ENCODE peak calls at places on chromosomes 5 and 9, in eight cellular contexts. One of them, this sample, is unnamed.

GRCh38 chr9:72207278-72207677 is 58.0 kb downstream of the GDA start:
- DNase-seq in IMR-90: no peak
- DNase-seq in Peyer's patch: no peak
- DNase-seq in A549: no peak
- DNase-seq in OCI-LY7: no peak
- DNase-seq in brain microvascular endothelial cell: no peak
- DNase-seq in spleen: no peak
- DNase-seq in pancreas: no peak
- DNase-seq in this sample: no peak

GRCh38 chr9:79955300-79955699 is 383.5 kb downstream of the TLE4 start:
- DNase-seq in IMR-90: no peak
- DNase-seq in Peyer's patch: no peak
- DNase-seq in A549: no peak
- DNase-seq in OCI-LY7: peak
- DNase-seq in brain microvascular endothelial cell: no peak
- DNase-seq in spleen: no peak
- DNase-seq in pancreas: no peak
- DNase-seq in this sample: no peak

GRCh38 chr9:134889386-134890214 is 9.0 kb downstream of the FCN2 start:
- DNase-seq in IMR-90: no peak
- DNase-seq in Peyer's patch: no peak
- DNase-seq in A549: no peak
- DNase-seq in OCI-LY7: peak
- DNase-seq in brain microvascular endothelial cell: no peak
- DNase-seq in spleen: no peak
- DNase-seq in pancreas: no peak
- DNase-seq in this sample: no peak

GRCh38 chr9:106632621-106633020 is 230.3 kb upstream of the ZNF462 start:
- DNase-seq in IMR-90: no peak
- DNase-seq in Peyer's patch: no peak
- DNase-seq in A549: no peak
- DNase-seq in OCI-LY7: no peak
- DNase-seq in brain microvascular endothelial cell: no peak
- DNase-seq in spleen: no peak
- DNase-seq in pancreas: no peak
- DNase-seq in this sample: no peak

GRCh38 chr5:32462618-32463017 is 18.1 kb upstream of the ZFR start:
- DNase-seq in IMR-90: peak
- DNase-seq in Peyer's patch: no peak
- DNase-seq in A549: peak
- DNase-seq in OCI-LY7: no peak
- DNase-seq in brain microvascular endothelial cell: peak
- DNase-seq in spleen: no peak
- DNase-seq in pancreas: no peak
- DNase-seq in this sample: no peak

GRCh38 chr5:41009228-41009627 is 61.9 kb downstream of the MROH2B start:
- DNase-seq in IMR-90: peak
- DNase-seq in Peyer's patch: no peak
- DNase-seq in A549: peak
- DNase-seq in OCI-LY7: no peak
- DNase-seq in brain microvascular endothelial cell: peak
- DNase-seq in spleen: no peak
- DNase-seq in pancreas: no peak
- DNase-seq in this sample: no peak

GRCh38 chr9:86767373-86767772 is 179.9 kb downstream of the GAS1 start:
- DNase-seq in IMR-90: no peak
- DNase-seq in Peyer's patch: no peak
- DNase-seq in A549: no peak
- DNase-seq in OCI-LY7: no peak
- DNase-seq in brain microvascular endothelial cell: no peak
- DNase-seq in spleen: no peak
- DNase-seq in pancreas: no peak
- DNase-seq in this sample: peak

GRCh38 chr5:58871648-58872242 is 288.9 kb downstream of the RAB3C start:
- DNase-seq in IMR-90: peak
- DNase-seq in Peyer's patch: no peak
- DNase-seq in A549: peak
- DNase-seq in OCI-LY7: peak
- DNase-seq in brain microvascular endothelial cell: peak
- DNase-seq in spleen: no peak
- DNase-seq in pancreas: no peak
- DNase-seq in this sample: no peak

GRCh38 chr9:91066856-91067255 is 265.2 kb downstream of the SYK start:
- DNase-seq in IMR-90: no peak
- DNase-seq in Peyer's patch: no peak
- DNase-seq in A549: no peak
- DNase-seq in OCI-LY7: no peak
- DNase-seq in brain microvascular endothelial cell: no peak
- DNase-seq in spleen: no peak
- DNase-seq in pancreas: no peak
- DNase-seq in this sample: no peak

GRCh38 chr9:88660611-88661010 is 125.6 kb downstream of the NXNL2 start:
- DNase-seq in IMR-90: peak
- DNase-seq in Peyer's patch: no peak
- DNase-seq in A549: peak
- DNase-seq in OCI-LY7: peak
- DNase-seq in brain microvascular endothelial cell: peak
- DNase-seq in spleen: no peak
- DNase-seq in pancreas: no peak
- DNase-seq in this sample: no peak

GRCh38 chr5:173320259-173320658 is 8.0 kb downstream of the STC2 start:
- DNase-seq in IMR-90: no peak
- DNase-seq in Peyer's patch: no peak
- DNase-seq in A549: no peak
- DNase-seq in OCI-LY7: peak
- DNase-seq in brain microvascular endothelial cell: no peak
- DNase-seq in spleen: peak
- DNase-seq in pancreas: no peak
- DNase-seq in this sample: no peak

GRCh38 chr9:75132244-75132643 is 43.9 kb downstream of the OSTF1 start:
- DNase-seq in IMR-90: no peak
- DNase-seq in Peyer's patch: no peak
- DNase-seq in A549: no peak
- DNase-seq in OCI-LY7: no peak
- DNase-seq in brain microvascular endothelial cell: no peak
- DNase-seq in spleen: no peak
- DNase-seq in pancreas: no peak
- DNase-seq in this sample: no peak

GRCh38 chr5:41445937-41446563 is 64.4 kb downstream of the PLCXD3 start:
- DNase-seq in IMR-90: peak
- DNase-seq in Peyer's patch: no peak
- DNase-seq in A549: no peak
- DNase-seq in OCI-LY7: no peak
- DNase-seq in brain microvascular endothelial cell: no peak
- DNase-seq in spleen: no peak
- DNase-seq in pancreas: no peak
- DNase-seq in this sample: no peak

GRCh38 chr5:132434813-132435286 is 55.7 kb downstream of the IRF1 start:
- DNase-seq in IMR-90: no peak
- DNase-seq in Peyer's patch: no peak
- DNase-seq in A549: no peak
- DNase-seq in OCI-LY7: no peak
- DNase-seq in brain microvascular endothelial cell: no peak
- DNase-seq in spleen: no peak
- DNase-seq in pancreas: no peak
- DNase-seq in this sample: no peak

GRCh38 chr5:1551426-1551825 is 27.7 kb upstream of the LPCAT1 start:
- DNase-seq in IMR-90: no peak
- DNase-seq in Peyer's patch: peak
- DNase-seq in A549: no peak
- DNase-seq in OCI-LY7: no peak
- DNase-seq in brain microvascular endothelial cell: no peak
- DNase-seq in spleen: no peak
- DNase-seq in pancreas: no peak
- DNase-seq in this sample: no peak

GRCh38 chr9:132020272-132020671 is 59.4 kb downstream of the MED27 start:
- DNase-seq in IMR-90: no peak
- DNase-seq in Peyer's patch: no peak
- DNase-seq in A549: no peak
- DNase-seq in OCI-LY7: no peak
- DNase-seq in brain microvascular endothelial cell: no peak
- DNase-seq in spleen: no peak
- DNase-seq in pancreas: no peak
- DNase-seq in this sample: no peak

GRCh38 chr5:147547730-147548129 is 37.9 kb upstream of the DPYSL3 start:
- DNase-seq in IMR-90: peak
- DNase-seq in Peyer's patch: no peak
- DNase-seq in A549: no peak
- DNase-seq in OCI-LY7: no peak
- DNase-seq in brain microvascular endothelial cell: peak
- DNase-seq in spleen: no peak
- DNase-seq in pancreas: no peak
- DNase-seq in this sample: no peak

GRCh38 chr5:57825026-57825683 is 342.5 kb upstream of the ACTBL2 start:
- DNase-seq in IMR-90: peak
- DNase-seq in Peyer's patch: no peak
- DNase-seq in A549: peak
- DNase-seq in OCI-LY7: no peak
- DNase-seq in brain microvascular endothelial cell: peak
- DNase-seq in spleen: no peak
- DNase-seq in pancreas: no peak
- DNase-seq in this sample: peak

DNA sequence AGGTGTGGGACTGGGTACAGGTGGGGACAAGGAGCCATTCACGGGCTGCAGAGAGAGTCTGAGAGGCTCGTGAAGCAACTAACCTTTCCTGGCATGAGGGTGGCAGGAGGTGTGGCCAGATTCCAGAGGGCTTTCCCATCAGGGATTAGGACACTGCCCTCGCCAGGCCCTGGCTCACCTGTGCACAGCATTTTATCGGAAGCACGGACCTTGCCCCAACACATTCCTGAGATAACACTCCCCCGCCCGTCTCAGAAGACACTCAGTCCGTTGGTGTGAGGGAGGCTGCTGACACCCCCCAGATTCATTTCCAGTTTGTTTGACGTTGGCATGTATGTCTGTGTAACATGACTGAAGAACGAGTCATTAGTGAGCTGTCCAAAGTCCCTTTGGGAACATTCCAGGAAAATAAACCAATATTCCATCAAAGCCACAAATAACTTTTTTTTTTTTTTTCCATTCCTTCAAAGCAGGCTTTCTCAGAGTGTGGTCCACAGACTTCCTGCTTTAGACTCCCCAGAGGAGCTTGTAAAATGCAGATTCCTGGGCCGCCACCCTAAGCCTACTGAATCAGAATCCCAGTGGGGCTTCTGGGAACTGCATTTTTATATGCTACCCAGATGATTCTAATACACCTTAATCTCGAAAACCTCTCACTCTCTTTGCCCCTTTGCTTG is 23.4 kb downstream of the WWC1 start:
- DNase-seq in IMR-90: peak
- DNase-seq in Peyer's patch: peak
- DNase-seq in A549: peak
- DNase-seq in OCI-LY7: no peak
- DNase-seq in brain microvascular endothelial cell: peak
- DNase-seq in spleen: peak
- DNase-seq in pancreas: peak
- DNase-seq in this sample: peak
- TF ChIP-seq CTCF in IMR-90: peak
- TF ChIP-seq CTCF in Peyer's patch: no peak
- TF ChIP-seq CTCF in A549: peak
- TF ChIP-seq CTCF in OCI-LY7: no peak
- TF ChIP-seq CTCF in brain microvascular endothelial cell: peak
- TF ChIP-seq CTCF in spleen: no peak
- TF ChIP-seq CTCF in pancreas: no peak
- TF ChIP-seq CTCF in this sample: no peak

GRCh38 chr9:14419302-14419937 is 105.5 kb upstream of the NFIB start:
- DNase-seq in IMR-90: no peak
- DNase-seq in Peyer's patch: no peak
- DNase-seq in A549: no peak
- DNase-seq in OCI-LY7: no peak
- DNase-seq in brain microvascular endothelial cell: no peak
- DNase-seq in spleen: no peak
- DNase-seq in pancreas: no peak
- DNase-seq in this sample: no peak
- H3K4me3 ChIP-seq in IMR-90: no peak
- H3K4me3 ChIP-seq in Peyer's patch: no peak
- H3K4me3 ChIP-seq in A549: no peak
- H3K4me3 ChIP-seq in OCI-LY7: no peak
- H3K4me3 ChIP-seq in brain microvascular endothelial cell: no peak
- H3K4me3 ChIP-seq in spleen: no peak
- H3K4me3 ChIP-seq in pancreas: no peak
- H3K4me3 ChIP-seq in this sample: no peak

GRCh38 chr9:100455470-100455869 is 17.5 kb upstream of the TMEFF1 start:
- DNase-seq in IMR-90: peak
- DNase-seq in Peyer's patch: no peak
- DNase-seq in A549: no peak
- DNase-seq in OCI-LY7: no peak
- DNase-seq in brain microvascular endothelial cell: no peak
- DNase-seq in spleen: no peak
- DNase-seq in pancreas: no peak
- DNase-seq in this sample: no peak

GRCh38 chr9:100449420-100449819 is 22.5 kb downstream of the MSANTD3 start:
- DNase-seq in IMR-90: no peak
- DNase-seq in Peyer's patch: no peak
- DNase-seq in A549: no peak
- DNase-seq in OCI-LY7: no peak
- DNase-seq in brain microvascular endothelial cell: no peak
- DNase-seq in spleen: no peak
- DNase-seq in pancreas: no peak
- DNase-seq in this sample: no peak

GRCh38 chr9:100457517-100457916 is 15.4 kb upstream of the TMEFF1 start:
- DNase-seq in IMR-90: no peak
- DNase-seq in Peyer's patch: no peak
- DNase-seq in A549: no peak
- DNase-seq in OCI-LY7: no peak
- DNase-seq in brain microvascular endothelial cell: no peak
- DNase-seq in spleen: no peak
- DNase-seq in pancreas: no peak
- DNase-seq in this sample: no peak

GRCh38 chr9:100448266-100448665 is 21.3 kb downstream of the MSANTD3 start:
- DNase-seq in IMR-90: no peak
- DNase-seq in Peyer's patch: no peak
- DNase-seq in A549: no peak
- DNase-seq in OCI-LY7: no peak
- DNase-seq in brain microvascular endothelial cell: no peak
- DNase-seq in spleen: no peak
- DNase-seq in pancreas: no peak
- DNase-seq in this sample: no peak

GRCh38 chr9:100452894-100453293 is 20.1 kb upstream of the TMEFF1 start:
- DNase-seq in IMR-90: no peak
- DNase-seq in Peyer's patch: no peak
- DNase-seq in A549: no peak
- DNase-seq in OCI-LY7: no peak
- DNase-seq in brain microvascular endothelial cell: no peak
- DNase-seq in spleen: no peak
- DNase-seq in pancreas: no peak
- DNase-seq in this sample: no peak
- TF ChIP-seq CTCF in IMR-90: no peak
- TF ChIP-seq CTCF in Peyer's patch: no peak
- TF ChIP-seq CTCF in A549: no peak
- TF ChIP-seq CTCF in OCI-LY7: no peak
- TF ChIP-seq CTCF in brain microvascular endothelial cell: no peak
- TF ChIP-seq CTCF in spleen: no peak
- TF ChIP-seq CTCF in pancreas: no peak
- TF ChIP-seq CTCF in this sample: no peak

DNA sequence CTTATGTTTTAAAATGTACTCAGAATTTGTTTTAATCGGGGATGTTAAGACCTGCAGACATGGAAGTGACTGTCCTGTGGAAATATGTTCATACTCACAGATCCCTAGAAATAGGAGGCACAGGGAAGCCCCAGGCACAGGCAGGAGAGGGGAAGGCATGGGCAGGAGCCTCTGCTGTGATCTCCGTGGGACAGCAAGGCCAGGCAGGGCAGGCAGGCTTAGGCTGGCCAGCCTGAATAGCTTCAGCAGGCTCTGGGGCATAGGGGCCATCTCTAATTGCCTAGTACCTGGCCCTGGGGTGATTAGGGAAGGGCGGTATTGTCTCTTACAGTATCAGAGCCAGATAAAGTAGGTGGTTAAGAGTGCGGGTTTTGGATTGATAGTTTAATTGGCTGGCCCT is 59.8 kb upstream of the PLEKHG4B start:
- DNase-seq in IMR-90: no peak
- DNase-seq in Peyer's patch: no peak
- DNase-seq in A549: no peak
- DNase-seq in OCI-LY7: no peak
- DNase-seq in brain microvascular endothelial cell: no peak
- DNase-seq in spleen: no peak
- DNase-seq in pancreas: no peak
- DNase-seq in this sample: no peak
- H3K4me3 ChIP-seq in IMR-90: no peak
- H3K4me3 ChIP-seq in Peyer's patch: no peak
- H3K4me3 ChIP-seq in A549: no peak
- H3K4me3 ChIP-seq in OCI-LY7: no peak
- H3K4me3 ChIP-seq in brain microvascular endothelial cell: no peak
- H3K4me3 ChIP-seq in spleen: no peak
- H3K4me3 ChIP-seq in pancreas: no peak
- H3K4me3 ChIP-seq in this sample: no peak